ENCODE peak calls at places on chromosomes 13 and 19, in eight cellular contexts. Q is choroid plexus epithelial cell; J is BJ; B is GM23248; I is hippocampal formation; U is stimulated activated CD8-positive, alpha-beta memory T cell treated with anti-CD3 and anti-CD28 coated beads, Interleukin-4, amount 100 ng/mL, for 1 hour; K is Peyer's patch; A is left cardiac atrium. R is an unnamed sample.

GRCh38 chr13:65260938-65261880 is 1968.9 kb downstream of the PCDH9 start:
- DNase-seq in Q (peak; percentile 36), J (no peak), B (no peak), I (no peak), U (no peak), K (no peak), A (no peak), R (peak; percentile 2)

GRCh38 chr13:50085063-50085462 is 69.8 kb downstream of the KCNRG start:
- DNase-seq in Q (peak; percentile 64), J (no peak), B (peak; percentile 75), I (peak; percentile 58), U (no peak), K (no peak), A (no peak), R (peak; percentile 78)

GRCh38 chr19:47391510-47392223 is 27.7 kb downstream of the MEIS3 start:
- DNase-seq in Q (peak; percentile 80), J (peak; percentile 4), B (peak; percentile 76), I (peak; percentile 2), U (peak; percentile 63), K (peak; percentile 88), A (peak; percentile 75), R (peak; percentile 63)

GRCh38 chr19:16760990-16761389 is 41.3 kb downstream of the NWD1 start:
- DNase-seq in Q (no peak), J (no peak), B (no peak), I (no peak), U (no peak), K (no peak), A (no peak), R (no peak)

GRCh38 chr13:35882722-35883497 is 248.3 kb downstream of the DCLK1 start:
- DNase-seq in Q (peak; percentile 67), J (no peak), B (no peak), I (no peak), U (no peak), K (no peak), A (no peak), R (no peak)

GRCh38 chr13:98822238-98822606 is 69.8 kb upstream of the SLC15A1 start:
- DNase-seq in Q (no peak), J (no peak), B (peak; percentile 49), I (no peak), U (no peak), K (no peak), A (peak; percentile 45), R (no peak)

GRCh38 chr13:94419304-94419943 is 60.1 kb downstream of the DCT start:
- DNase-seq in Q (peak; percentile 78), J (no peak), B (peak; percentile 87), I (no peak), U (no peak), K (no peak), A (no peak), R (no peak)

GRCh38 chr13:73870970-73871935 is 263.0 kb downstream of the KLF12 start:
- DNase-seq in Q (peak; percentile 97), J (peak; percentile 35), B (peak; percentile 86), I (no peak), U (no peak), K (no peak), A (peak; percentile 64), R (no peak)

GRCh38 chr19:30669329-30670010 is 297.3 kb downstream of the ZNF536 start:
- DNase-seq in Q (peak; percentile 50), J (no peak), B (peak; percentile 62), I (peak; percentile 16), U (no peak), K (peak; percentile 80), A (peak; percentile 70), R (no peak)

GRCh38 chr13:49749852-49750251 is 42.6 kb downstream of the KPNA3 start:
- DNase-seq in Q (peak; percentile 21), J (no peak), B (peak; percentile 36), I (no peak), U (no peak), K (no peak), A (no peak), R (no peak)

GRCh38 chr13:44299544-44299943 is 74.1 kb upstream of the SERP2 start:
- DNase-seq in Q (no peak), J (no peak), B (no peak), I (no peak), U (no peak), K (no peak), A (no peak), R (no peak)

GRCh38 chr13:30123575-30123974 is 183.8 kb downstream of the KATNAL1 start:
- DNase-seq in Q (no peak), J (no peak), B (no peak), I (no peak), U (no peak), K (no peak), A (no peak), R (no peak)

GRCh38 chr19:7665076-7665475 is 3.8 kb upstream of the RETN start:
- DNase-seq in Q (peak; percentile 91), J (no peak), B (peak; percentile 26), I (peak; percentile 19), U (no peak), K (no peak), A (no peak), R (no peak)

GRCh38 chr19:808176-808741 is 11.0 kb downstream of the PTBP1 start:
- DNase-seq in Q (no peak), J (no peak), B (no peak), I (no peak), U (no peak), K (no peak), A (peak; percentile 21), R (no peak)

GRCh38 chr13:45436953-45437352 is 18.8 kb upstream of the SLC25A30 start:
- DNase-seq in Q (no peak), J (no peak), B (no peak), I (no peak), U (no peak), K (no peak), A (no peak), R (no peak)

GRCh38 chr19:38219221-38219620 is 4.8 kb downstream of the DPF1 start:
- DNase-seq in Q (no peak), J (no peak), B (no peak), I (no peak), U (no peak), K (no peak), A (no peak), R (no peak)

GRCh38 chr19:49988433-49988832 is 27.5 kb upstream of the SIGLEC11 start:
- DNase-seq in Q (peak; percentile 19), J (no peak), B (peak; percentile 80), I (no peak), U (no peak), K (no peak), A (no peak), R (no peak)

GRCh38 chr19:50003810-50004419 is 21.3 kb downstream of the VRK3 start:
- DNase-seq in Q (peak; percentile 96), J (peak; percentile 90), B (peak; percentile 98), I (no peak), U (no peak), K (no peak), A (peak; percentile 65), R (no peak)

GRCh38 chr13:110524484-110525254 is 36.9 kb downstream of the RAB20 start:
- DNase-seq in Q (no peak), J (no peak), B (no peak), I (no peak), U (no peak), K (peak; percentile 89), A (peak; percentile 84), R (no peak)

GRCh38 chr13:113083402-113084061 is 22.1 kb upstream of the F7 start:
- DNase-seq in Q (no peak), J (no peak), B (peak; percentile 73), I (peak; percentile 69), U (no peak), K (no peak), A (peak; percentile 85), R (peak; percentile 88)

GRCh38 chr19:42255766-42256750 is 1.1 kb upstream of the ERF start:
- DNase-seq in Q (peak; percentile 73), J (no peak), B (peak; percentile 78), I (peak; percentile 58), U (no peak), K (no peak), A (peak; percentile 71), R (peak; percentile 66)

GRCh38 chr13:63690672-63691071 is 2275.0 kb upstream of the PCDH20 start:
- DNase-seq in Q (no peak), J (no peak), B (no peak), I (no peak), U (no peak), K (no peak), A (no peak), R (no peak)

GRCh38 chr13:50713849-50714248 is 129.6 kb downstream of the DLEU7 start:
- DNase-seq in Q (peak; percentile 97), J (peak; percentile 49), B (peak; percentile 78), I (no peak), U (no peak), K (no peak), A (no peak), R (peak; percentile 79)

GRCh38 chr13:34935841-34936240 is 6.2 kb upstream of the NBEA start:
- DNase-seq in Q (no peak), J (no peak), B (no peak), I (no peak), U (no peak), K (no peak), A (no peak), R (no peak)

GRCh38 chr19:44799627-44800257 is 9.2 kb upstream of the BCAM start:
- DNase-seq in Q (no peak), J (no peak), B (no peak), I (no peak), U (no peak), K (no peak), A (no peak), R (no peak)

GRCh38 chr13:48501705-48502104 is 31.2 kb downstream of the RCBTB2 start:
- DNase-seq in Q (peak; percentile 8), J (no peak), B (no peak), I (no peak), U (no peak), K (no peak), A (no peak), R (no peak)

GRCh38 chr19:18869781-18870530 is 26.0 kb downstream of the CERS1 start:
- DNase-seq in Q (no peak), J (no peak), B (no peak), I (no peak), U (no peak), K (peak; percentile 44), A (no peak), R (no peak)

GRCh38 chr19:46697142-46697960 is 19.6 kb downstream of the PRKD2 start:
- DNase-seq in Q (peak; percentile 85), J (peak; percentile 36), B (peak; percentile 90), I (peak; percentile 16), U (no peak), K (peak; percentile 94), A (peak; percentile 94), R (no peak)

GRCh38 chr13:79387853-79388252 is 18.2 kb downstream of the RBM26 start:
- DNase-seq in Q (no peak), J (no peak), B (no peak), I (no peak), U (no peak), K (no peak), A (no peak), R (no peak)

GRCh38 chr13:22696433-22696832 is 484.3 kb upstream of the SGCG start:
- DNase-seq in Q (no peak), J (no peak), B (no peak), I (no peak), U (no peak), K (no peak), A (no peak), R (no peak)